ENCODE peak calls at places on chromosome 4, in five cellular contexts. One of them, this sample, is unnamed.

GRCh38 chr4:140937866-140938265 is 181.7 kb upstream of the TBC1D9 start:
- DNase-seq in hypothalamus: no peak
- DNase-seq in NCI-H1105: no peak
- DNase-seq in kidney epithelial cell: no peak
- DNase-seq in neural progenitor cell: no peak
- DNase-seq in this sample: no peak

GRCh38 chr4:142901166-142901662 is 55.1 kb upstream of the INPP4B start:
- DNase-seq in hypothalamus: no peak
- DNase-seq in NCI-H1105: no peak
- DNase-seq in kidney epithelial cell: no peak
- DNase-seq in neural progenitor cell: no peak
- DNase-seq in this sample: no peak

GRCh38 chr4:176794651-176795050 is 1.9 kb upstream of the VEGFC start:
- DNase-seq in hypothalamus: no peak
- DNase-seq in NCI-H1105: no peak
- DNase-seq in kidney epithelial cell: no peak
- DNase-seq in neural progenitor cell: no peak
- DNase-seq in this sample: no peak

GRCh38 chr4:137896221-137896737 is 345.9 kb downstream of the SLC7A11 start:
- DNase-seq in hypothalamus: no peak
- DNase-seq in NCI-H1105: no peak
- DNase-seq in kidney epithelial cell: no peak
- DNase-seq in neural progenitor cell: no peak
- DNase-seq in this sample: no peak

GRCh38 chr4:8504279-8505007 is 63.9 kb downstream of the TRMT44 start:
- DNase-seq in hypothalamus: no peak
- DNase-seq in NCI-H1105: peak
- DNase-seq in kidney epithelial cell: no peak
- DNase-seq in neural progenitor cell: no peak
- DNase-seq in this sample: no peak

GRCh38 chr4:2289311-2289954 is 27.5 kb upstream of the MXD4 start:
- DNase-seq in hypothalamus: no peak
- DNase-seq in NCI-H1105: no peak
- DNase-seq in kidney epithelial cell: no peak
- DNase-seq in neural progenitor cell: no peak
- DNase-seq in this sample: no peak

GRCh38 chr4:131093303-131093702 is 1997.4 kb downstream of the C4orf33 start:
- DNase-seq in hypothalamus: no peak
- DNase-seq in NCI-H1105: no peak
- DNase-seq in kidney epithelial cell: no peak
- DNase-seq in neural progenitor cell: no peak
- DNase-seq in this sample: no peak

GRCh38 chr4:117164338-117164737 is 79.0 kb upstream of the TRAM1L1 start:
- DNase-seq in hypothalamus: no peak
- DNase-seq in NCI-H1105: no peak
- DNase-seq in kidney epithelial cell: no peak
- DNase-seq in neural progenitor cell: no peak
- DNase-seq in this sample: no peak

GRCh38 chr4:153233761-153234371 is 29.6 kb downstream of the TRIM2 start:
- DNase-seq in hypothalamus: no peak
- DNase-seq in NCI-H1105: no peak
- DNase-seq in kidney epithelial cell: peak
- DNase-seq in neural progenitor cell: no peak
- DNase-seq in this sample: no peak

GRCh38 chr4:40150932-40151331 is 45.9 kb upstream of the RHOH start:
- DNase-seq in hypothalamus: no peak
- DNase-seq in NCI-H1105: no peak
- DNase-seq in kidney epithelial cell: no peak
- DNase-seq in neural progenitor cell: no peak
- DNase-seq in this sample: no peak

GRCh38 chr4:6380746-6381411 is 91.5 kb downstream of the PPP2R2C start:
- DNase-seq in hypothalamus: no peak
- DNase-seq in NCI-H1105: no peak
- DNase-seq in kidney epithelial cell: no peak
- DNase-seq in neural progenitor cell: no peak
- DNase-seq in this sample: no peak

GRCh38 chr4:40254961-40255721 is 58.3 kb downstream of the RHOH start:
- DNase-seq in hypothalamus: no peak
- DNase-seq in NCI-H1105: no peak
- DNase-seq in kidney epithelial cell: peak
- DNase-seq in neural progenitor cell: no peak
- DNase-seq in this sample: no peak

GRCh38 chr4:169663894-169664293 is 43.5 kb downstream of the CLCN3 start:
- DNase-seq in hypothalamus: no peak
- DNase-seq in NCI-H1105: no peak
- DNase-seq in kidney epithelial cell: no peak
- DNase-seq in neural progenitor cell: peak
- DNase-seq in this sample: no peak

GRCh38 chr4:173362666-173363065 is 8.1 kb upstream of the SAP30 start:
- DNase-seq in hypothalamus: no peak
- DNase-seq in NCI-H1105: peak
- DNase-seq in kidney epithelial cell: no peak
- DNase-seq in neural progenitor cell: no peak
- DNase-seq in this sample: no peak

GRCh38 chr4:110869862-110870577 is 247.1 kb upstream of the PITX2 start:
- DNase-seq in hypothalamus: no peak
- DNase-seq in NCI-H1105: no peak
- DNase-seq in kidney epithelial cell: no peak
- DNase-seq in neural progenitor cell: no peak
- DNase-seq in this sample: peak

GRCh38 chr4:130659314-130659713 is 1563.4 kb downstream of the C4orf33 start:
- DNase-seq in hypothalamus: no peak
- DNase-seq in NCI-H1105: no peak
- DNase-seq in kidney epithelial cell: no peak
- DNase-seq in neural progenitor cell: no peak
- DNase-seq in this sample: no peak

GRCh38 chr4:81792521-81792920 is 320.8 kb upstream of the RASGEF1B start:
- DNase-seq in hypothalamus: no peak
- DNase-seq in NCI-H1105: no peak
- DNase-seq in kidney epithelial cell: no peak
- DNase-seq in neural progenitor cell: no peak
- DNase-seq in this sample: no peak

GRCh38 chr4:6926681-6927478 is 17.3 kb downstream of the TBC1D14 start:
- DNase-seq in hypothalamus: no peak
- DNase-seq in NCI-H1105: no peak
- DNase-seq in kidney epithelial cell: no peak
- DNase-seq in neural progenitor cell: no peak
- DNase-seq in this sample: no peak

GRCh38 chr4:67393699-67394281 is 151.5 kb downstream of the CENPC start:
- DNase-seq in hypothalamus: no peak
- DNase-seq in NCI-H1105: peak
- DNase-seq in kidney epithelial cell: no peak
- DNase-seq in neural progenitor cell: peak
- DNase-seq in this sample: no peak

GRCh38 chr4:8441499-8442091 is 1.0 kb downstream of the TRMT44 start:
- DNase-seq in hypothalamus: no peak
- DNase-seq in NCI-H1105: no peak
- DNase-seq in kidney epithelial cell: no peak
- DNase-seq in neural progenitor cell: no peak
- DNase-seq in this sample: no peak

GRCh38 chr4:57911203-57911602 is 801.0 kb upstream of the IGFBP7 start:
- DNase-seq in hypothalamus: no peak
- DNase-seq in NCI-H1105: no peak
- DNase-seq in kidney epithelial cell: peak
- DNase-seq in neural progenitor cell: no peak
- DNase-seq in this sample: no peak

GRCh38 chr4:57136281-57136680 is 26.1 kb upstream of the IGFBP7 start:
- DNase-seq in hypothalamus: no peak
- DNase-seq in NCI-H1105: no peak
- DNase-seq in kidney epithelial cell: no peak
- DNase-seq in neural progenitor cell: no peak
- DNase-seq in this sample: no peak

GRCh38 chr4:186710521-186711119 is 13.0 kb downstream of the FAT1 start:
- DNase-seq in hypothalamus: no peak
- DNase-seq in NCI-H1105: no peak
- DNase-seq in kidney epithelial cell: no peak
- DNase-seq in neural progenitor cell: no peak
- DNase-seq in this sample: no peak

GRCh38 chr4:158302076-158302866 is 92.0 kb downstream of the TMEM144 start:
- DNase-seq in hypothalamus: no peak
- DNase-seq in NCI-H1105: no peak
- DNase-seq in kidney epithelial cell: no peak
- DNase-seq in neural progenitor cell: no peak
- DNase-seq in this sample: no peak

GRCh38 chr4:166896254-166896653 is 338.0 kb downstream of the SPOCK3 start:
- DNase-seq in hypothalamus: no peak
- DNase-seq in NCI-H1105: no peak
- DNase-seq in kidney epithelial cell: no peak
- DNase-seq in neural progenitor cell: no peak
- DNase-seq in this sample: no peak

GRCh38 chr4:94329933-94330332 is 12.7 kb downstream of the HPGDS start:
- DNase-seq in hypothalamus: no peak
- DNase-seq in NCI-H1105: no peak
- DNase-seq in kidney epithelial cell: no peak
- DNase-seq in neural progenitor cell: no peak
- DNase-seq in this sample: no peak

GRCh38 chr4:103482893-103483292 is 236.9 kb downstream of the TACR3 start:
- DNase-seq in hypothalamus: no peak
- DNase-seq in NCI-H1105: no peak
- DNase-seq in kidney epithelial cell: no peak
- DNase-seq in neural progenitor cell: no peak
- DNase-seq in this sample: no peak

GRCh38 chr4:177005801-177006230 is 213.1 kb upstream of the VEGFC start:
- DNase-seq in hypothalamus: no peak
- DNase-seq in NCI-H1105: no peak
- DNase-seq in kidney epithelial cell: peak
- DNase-seq in neural progenitor cell: no peak
- DNase-seq in this sample: no peak

GRCh38 chr4:76806336-76806735 is 91.6 kb downstream of the SOWAHB start:
- DNase-seq in hypothalamus: no peak
- DNase-seq in NCI-H1105: no peak
- DNase-seq in kidney epithelial cell: no peak
- DNase-seq in neural progenitor cell: no peak
- DNase-seq in this sample: no peak

GRCh38 chr4:180855184-180855583 is 1388.0 kb upstream of the TENM3 start:
- DNase-seq in hypothalamus: no peak
- DNase-seq in NCI-H1105: no peak
- DNase-seq in kidney epithelial cell: no peak
- DNase-seq in neural progenitor cell: no peak
- DNase-seq in this sample: no peak

GRCh38 chr4:183074288-183074990 is 24.6 kb upstream of the WWC2 start:
- DNase-seq in hypothalamus: no peak
- DNase-seq in NCI-H1105: no peak
- DNase-seq in kidney epithelial cell: no peak
- DNase-seq in neural progenitor cell: peak
- DNase-seq in this sample: no peak

This sample was measured in GM12878.